ENCODE peak calls at places on chromosome 17, in seven cellular contexts. B, J, E, R, O, N and G are unnamed samples.

GRCh38 chr17:74643826-74644225 is 20.3 kb upstream of the CD300E start:
- DNase-seq in B (no peak), J (no peak), E (no peak), R (no peak), O (no peak), N (no peak), G (no peak)

GRCh38 chr17:50177476-50177875 is 11.7 kb downstream of the SGCA start:
- DNase-seq in B (no peak), J (no peak), E (no peak), R (no peak), O (no peak), N (no peak), G (no peak)

GRCh38 chr17:50903604-50904521 is 37.7 kb upstream of the TOB1 start:
- DNase-seq in B (no peak), J (no peak), E (peak), R (no peak), O (peak), N (no peak), G (no peak)

GRCh38 chr17:32445976-32446375 is 1.7 kb downstream of the PSMD11 start:
- DNase-seq in B (no peak), J (no peak), E (peak), R (no peak), O (peak), N (no peak), G (no peak)

GRCh38 chr17:58529275-58529674 is 14.8 kb upstream of the MTMR4 start:
- DNase-seq in B (no peak), J (no peak), E (no peak), R (no peak), O (no peak), N (peak), G (no peak)

GRCh38 chr17:7354262-7354781 is 634 bp upstream of the TMEM95 start:
- DNase-seq in B (no peak), J (no peak), E (no peak), R (no peak), O (no peak), N (no peak), G (no peak)

GRCh38 chr17:77859411-77859810 is 99.1 kb upstream of the TNRC6C start:
- DNase-seq in B (no peak), J (no peak), E (no peak), R (no peak), O (no peak), N (no peak), G (no peak)

GRCh38 chr17:17812211-17813054 is 24.4 kb downstream of the SREBF1 start:
- DNase-seq in B (peak), J (peak), E (peak), R (no peak), O (no peak), N (peak), G (no peak)

GRCh38 chr17:80872999-80873951 is 118.4 kb upstream of the CHMP6 start:
- DNase-seq in B (peak), J (no peak), E (no peak), R (no peak), O (no peak), N (peak), G (no peak)

GRCh38 chr17:20208717-20209116 is 199.6 kb downstream of the SPECC1 start:
- DNase-seq in B (peak), J (no peak), E (no peak), R (no peak), O (no peak), N (peak), G (no peak)

GRCh38 chr17:2688351-2689342 is 22.9 kb downstream of the CLUH start:
- DNase-seq in B (peak), J (no peak), E (no peak), R (no peak), O (no peak), N (peak), G (no peak)

GRCh38 chr17:50346313-50347086 is 574 bp downstream of the XYLT2 start:
- DNase-seq in B (peak), J (peak), E (no peak), R (no peak), O (no peak), N (peak), G (peak)

GRCh38 chr17:75738218-75738802 is 17.1 kb downstream of the ITGB4 start:
- DNase-seq in B (no peak), J (no peak), E (peak), R (no peak), O (no peak), N (no peak), G (no peak)

GRCh38 chr17:53924530-53925455 is 102.1 kb downstream of the KIF2B start:
- DNase-seq in B (no peak), J (no peak), E (no peak), R (no peak), O (peak), N (no peak), G (no peak)

GRCh38 chr17:7136266-7136877 is 21.8 kb upstream of the ASGR2 start:
- DNase-seq in B (peak), J (peak), E (peak), R (peak), O (peak), N (peak), G (peak)

GRCh38 chr17:63116967-63117366 is 150.9 kb downstream of the TANC2 start:
- DNase-seq in B (no peak), J (peak), E (no peak), R (no peak), O (peak), N (no peak), G (no peak)

GRCh38 chr17:68682913-68683312 is 81.7 kb upstream of the FAM20A start:
- DNase-seq in B (no peak), J (no peak), E (no peak), R (no peak), O (no peak), N (no peak), G (no peak)

GRCh38 chr17:55423535-55423934 is 1.9 kb upstream of the MMD start:
- DNase-seq in B (no peak), J (no peak), E (no peak), R (no peak), O (no peak), N (no peak), G (no peak)